ENCODE peak calls at places on chromosomes 11 and 22, in eight cellular contexts. One of them, this sample, is unnamed.

GRCh38 chr11:115333106-115333505 is 171.1 kb downstream of the CADM1 start:
- DNase-seq in stomach: no peak
- DNase-seq in HepG2: no peak
- DNase-seq in upper lobe of left lung: no peak
- DNase-seq in GM12878: no peak
- DNase-seq in K562: no peak
- DNase-seq in endothelial cell of umbilical vein: no peak
- DNase-seq in breast epithelium: no peak
- DNase-seq in this sample: no peak

GRCh38 chr11:14340721-14341120 is 18.3 kb downstream of the RRAS2 start:
- DNase-seq in GM12878: no peak
- DNase-seq in K562: no peak
- DNase-seq in HepG2: no peak
- DNase-seq in endothelial cell of umbilical vein: no peak
- DNase-seq in breast epithelium: no peak
- DNase-seq in stomach: no peak
- DNase-seq in upper lobe of left lung: no peak
- DNase-seq in this sample: no peak

GRCh38 chr22:36323855-36324331 is 63.9 kb downstream of the MYH9 start:
- DNase-seq in stomach: no peak
- DNase-seq in GM12878: no peak
- DNase-seq in K562: no peak
- DNase-seq in endothelial cell of umbilical vein: no peak
- DNase-seq in HepG2: no peak
- DNase-seq in upper lobe of left lung: peak; percentile 86
- DNase-seq in breast epithelium: no peak
- DNase-seq in this sample: no peak

GRCh38 chr11:16494918-16495691 is 138.8 kb upstream of the SOX6 start:
- DNase-seq in GM12878: no peak
- DNase-seq in endothelial cell of umbilical vein: no peak
- DNase-seq in stomach: no peak
- DNase-seq in K562: no peak
- DNase-seq in HepG2: no peak
- DNase-seq in upper lobe of left lung: no peak
- DNase-seq in breast epithelium: no peak
- DNase-seq in this sample: no peak

GRCh38 chr11:104332110-104332509 is 168.2 kb upstream of the PDGFD start:
- DNase-seq in GM12878: no peak
- DNase-seq in stomach: peak; percentile 32
- DNase-seq in K562: no peak
- DNase-seq in breast epithelium: no peak
- DNase-seq in HepG2: peak; percentile 5
- DNase-seq in endothelial cell of umbilical vein: peak; percentile 9
- DNase-seq in upper lobe of left lung: no peak
- DNase-seq in this sample: no peak

GRCh38 chr11:44747836-44748235 is 21.1 kb downstream of the TSPAN18 start:
- DNase-seq in GM12878: no peak
- DNase-seq in stomach: no peak
- DNase-seq in breast epithelium: no peak
- DNase-seq in K562: no peak
- DNase-seq in HepG2: no peak
- DNase-seq in upper lobe of left lung: no peak
- DNase-seq in endothelial cell of umbilical vein: no peak
- DNase-seq in this sample: no peak

GRCh38 chr11:17528906-17529813 is 15.1 kb downstream of the USH1C start:
- DNase-seq in upper lobe of left lung: no peak
- DNase-seq in stomach: no peak
- DNase-seq in HepG2: no peak
- DNase-seq in breast epithelium: no peak
- DNase-seq in endothelial cell of umbilical vein: peak; percentile 8
- DNase-seq in GM12878: no peak
- DNase-seq in K562: no peak
- DNase-seq in this sample: no peak

GRCh38 chr11:4059424-4059823 is 35.2 kb upstream of the RRM1 start:
- DNase-seq in breast epithelium: no peak
- DNase-seq in endothelial cell of umbilical vein: no peak
- DNase-seq in GM12878: no peak
- DNase-seq in HepG2: no peak
- DNase-seq in K562: no peak
- DNase-seq in stomach: no peak
- DNase-seq in upper lobe of left lung: no peak
- DNase-seq in this sample: no peak

GRCh38 chr22:43346521-43346929 is 3.4 kb upstream of the SCUBE1 start:
- DNase-seq in GM12878: no peak
- DNase-seq in upper lobe of left lung: peak; percentile 65
- DNase-seq in endothelial cell of umbilical vein: peak; percentile 29
- DNase-seq in breast epithelium: peak; percentile 63
- DNase-seq in HepG2: peak; percentile 30
- DNase-seq in K562: peak; percentile 62
- DNase-seq in stomach: peak; percentile 66
- DNase-seq in this sample: no peak

GRCh38 chr11:19347911-19348310 is 107.2 kb upstream of the E2F8 start:
- DNase-seq in GM12878: no peak
- DNase-seq in endothelial cell of umbilical vein: no peak
- DNase-seq in K562: no peak
- DNase-seq in stomach: no peak
- DNase-seq in upper lobe of left lung: peak; percentile 16
- DNase-seq in breast epithelium: no peak
- DNase-seq in HepG2: no peak
- DNase-seq in this sample: no peak

GRCh38 chr11:86150826-86151187 is 81.9 kb upstream of the PICALM start:
- DNase-seq in upper lobe of left lung: no peak
- DNase-seq in K562: no peak
- DNase-seq in stomach: no peak
- DNase-seq in endothelial cell of umbilical vein: no peak
- DNase-seq in GM12878: no peak
- DNase-seq in HepG2: no peak
- DNase-seq in breast epithelium: no peak
- DNase-seq in this sample: no peak

GRCh38 chr22:46169628-46170027 is 19.3 kb downstream of the PPARA start:
- DNase-seq in endothelial cell of umbilical vein: no peak
- DNase-seq in upper lobe of left lung: no peak
- DNase-seq in GM12878: no peak
- DNase-seq in K562: no peak
- DNase-seq in stomach: no peak
- DNase-seq in breast epithelium: no peak
- DNase-seq in HepG2: no peak
- DNase-seq in this sample: no peak

GRCh38 chr22:46652081-46652929 is 32.1 kb downstream of the GRAMD4 start:
- DNase-seq in endothelial cell of umbilical vein: peak; percentile 26
- DNase-seq in breast epithelium: no peak
- DNase-seq in K562: peak; percentile 62
- DNase-seq in GM12878: no peak
- DNase-seq in stomach: no peak
- DNase-seq in upper lobe of left lung: peak; percentile 72
- DNase-seq in HepG2: peak; percentile 91
- DNase-seq in this sample: no peak

GRCh38 chr11:128346808-128347207 is 240.6 kb downstream of the ETS1 start:
- DNase-seq in GM12878: no peak
- DNase-seq in upper lobe of left lung: no peak
- DNase-seq in HepG2: no peak
- DNase-seq in stomach: no peak
- DNase-seq in K562: no peak
- DNase-seq in breast epithelium: no peak
- DNase-seq in endothelial cell of umbilical vein: peak; percentile 38
- DNase-seq in this sample: no peak

GRCh38 chr11:67613960-67614715 is 7.4 kb downstream of the NDUFV1 start:
- DNase-seq in stomach: peak; percentile 71
- DNase-seq in upper lobe of left lung: peak; percentile 91
- DNase-seq in K562: peak; percentile 64
- DNase-seq in GM12878: peak; percentile 88
- DNase-seq in HepG2: no peak
- DNase-seq in breast epithelium: no peak
- DNase-seq in endothelial cell of umbilical vein: peak; percentile 25
- DNase-seq in this sample: no peak

GRCh38 chr11:26144309-26144690 is 187.6 kb upstream of the ANO3 start:
- DNase-seq in stomach: no peak
- DNase-seq in HepG2: no peak
- DNase-seq in K562: no peak
- DNase-seq in upper lobe of left lung: no peak
- DNase-seq in GM12878: no peak
- DNase-seq in endothelial cell of umbilical vein: no peak
- DNase-seq in breast epithelium: no peak
- DNase-seq in this sample: no peak

GRCh38 chr22:20905415-20906386 is 11.5 kb upstream of the CRKL start:
- DNase-seq in endothelial cell of umbilical vein: no peak
- DNase-seq in stomach: no peak
- DNase-seq in upper lobe of left lung: no peak
- DNase-seq in GM12878: no peak
- DNase-seq in HepG2: no peak
- DNase-seq in breast epithelium: no peak
- DNase-seq in K562: peak; percentile 43
- DNase-seq in this sample: no peak

GRCh38 chr11:78622666-78623065 is 48.0 kb upstream of the NARS2 start:
- DNase-seq in endothelial cell of umbilical vein: no peak
- DNase-seq in upper lobe of left lung: no peak
- DNase-seq in K562: no peak
- DNase-seq in breast epithelium: no peak
- DNase-seq in HepG2: no peak
- DNase-seq in GM12878: no peak
- DNase-seq in stomach: no peak
- DNase-seq in this sample: no peak

GRCh38 chr11:108496643-108497256 is 1.4 kb downstream of the POGLUT3 start:
- DNase-seq in stomach: no peak
- DNase-seq in upper lobe of left lung: no peak
- DNase-seq in K562: peak; percentile 38
- DNase-seq in HepG2: no peak
- DNase-seq in GM12878: no peak
- DNase-seq in endothelial cell of umbilical vein: no peak
- DNase-seq in breast epithelium: no peak
- DNase-seq in this sample: no peak

GRCh38 chr11:102202972-102203371 is 92.7 kb downstream of the YAP1 start:
- DNase-seq in GM12878: no peak
- DNase-seq in breast epithelium: no peak
- DNase-seq in HepG2: no peak
- DNase-seq in stomach: no peak
- DNase-seq in endothelial cell of umbilical vein: no peak
- DNase-seq in K562: no peak
- DNase-seq in upper lobe of left lung: no peak
- DNase-seq in this sample: no peak

GRCh38 chr22:18970180-18970947 is 34.3 kb upstream of the PRODH start:
- DNase-seq in GM12878: no peak
- DNase-seq in stomach: no peak
- DNase-seq in endothelial cell of umbilical vein: no peak
- DNase-seq in breast epithelium: no peak
- DNase-seq in K562: no peak
- DNase-seq in upper lobe of left lung: peak; percentile 87
- DNase-seq in HepG2: no peak
- DNase-seq in this sample: no peak

GRCh38 chr22:50070366-50070765 is 12.3 kb upstream of the TTLL8 start:
- DNase-seq in GM12878: no peak
- DNase-seq in endothelial cell of umbilical vein: no peak
- DNase-seq in breast epithelium: no peak
- DNase-seq in K562: no peak
- DNase-seq in HepG2: no peak
- DNase-seq in upper lobe of left lung: no peak
- DNase-seq in stomach: no peak
- DNase-seq in this sample: no peak

GRCh38 chr22:44358723-44359440 is 46.1 kb upstream of the SHISAL1 start:
- DNase-seq in endothelial cell of umbilical vein: no peak
- DNase-seq in stomach: no peak
- DNase-seq in upper lobe of left lung: no peak
- DNase-seq in K562: no peak
- DNase-seq in GM12878: no peak
- DNase-seq in breast epithelium: no peak
- DNase-seq in HepG2: no peak
- DNase-seq in this sample: no peak
- H3K27ac ChIP-seq in endothelial cell of umbilical vein: no peak overlapping the region
- H3K27ac ChIP-seq in stomach: no peak overlapping the region
- H3K27ac ChIP-seq in upper lobe of left lung: no peak overlapping the region
- H3K27ac ChIP-seq in K562: no peak overlapping the region
- H3K27ac ChIP-seq in GM12878: no peak overlapping the region
- H3K27ac ChIP-seq in breast epithelium: no peak overlapping the region
- H3K27ac ChIP-seq in HepG2: no peak overlapping the region
- H3K27ac ChIP-seq in this sample: no peak overlapping the region

GRCh38 chr11:72041364-72042058 is 38.8 kb downstream of the NUMA1 start:
- DNase-seq in upper lobe of left lung: peak; percentile 84
- DNase-seq in GM12878: no peak
- DNase-seq in breast epithelium: peak; percentile 87
- DNase-seq in K562: peak; percentile 27
- DNase-seq in stomach: peak; percentile 82
- DNase-seq in HepG2: peak; percentile 31
- DNase-seq in endothelial cell of umbilical vein: peak; percentile 87
- DNase-seq in this sample: no peak
- TF ChIP-seq POLR2AphosphoS5 in upper lobe of left lung: peak; percentile 46
- TF ChIP-seq POLR2AphosphoS5 in GM12878: peak; percentile 70
- TF ChIP-seq POLR2AphosphoS5 in breast epithelium: peak; percentile 63
- TF ChIP-seq POLR2AphosphoS5 in K562: no peak
- TF ChIP-seq POLR2AphosphoS5 in stomach: peak; percentile 82
- TF ChIP-seq POLR2AphosphoS5 in HepG2: no peak
- TF ChIP-seq POLR2AphosphoS5 in endothelial cell of umbilical vein: peak; percentile 30
- TF ChIP-seq POLR2AphosphoS5 in this sample: peak; percentile 64

DNA sequence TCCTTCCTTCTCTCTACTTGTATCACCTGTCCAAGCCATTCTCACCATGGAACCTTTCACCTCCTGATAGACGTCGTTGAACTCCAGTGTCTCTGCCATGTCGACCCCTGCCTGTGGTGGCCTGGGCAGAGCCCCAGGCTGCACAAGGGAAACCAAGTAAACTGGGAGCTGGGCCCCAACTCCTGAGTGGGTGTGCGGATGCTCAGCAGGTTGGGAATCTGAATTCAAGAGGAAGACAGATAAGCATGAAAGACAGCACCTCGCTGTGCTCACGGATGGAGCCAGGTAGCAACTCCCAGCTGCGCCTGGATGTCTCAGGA is 709 bp downstream of the SSRP1 start:
- DNase-seq in stomach: no peak
- DNase-seq in K562: no peak
- DNase-seq in HepG2: no peak
- DNase-seq in upper lobe of left lung: no peak
- DNase-seq in GM12878: no peak
- DNase-seq in endothelial cell of umbilical vein: no peak
- DNase-seq in breast epithelium: no peak
- DNase-seq in this sample: no peak
- H3K27ac ChIP-seq in stomach: peak overlapping the region; percentile 82
- H3K27ac ChIP-seq in K562: peak overlapping the region; percentile 86
- H3K27ac ChIP-seq in HepG2: peak overlapping the region; percentile 65
- H3K27ac ChIP-seq in upper lobe of left lung: peak overlapping the region; percentile 98
- H3K27ac ChIP-seq in GM12878: peak overlapping the region; percentile 81
- H3K27ac ChIP-seq in endothelial cell of umbilical vein: peak overlapping the region; percentile 54
- H3K27ac ChIP-seq in breast epithelium: peak overlapping the region; percentile 96
- H3K27ac ChIP-seq in this sample: peak overlapping the region; percentile 73

DNA sequence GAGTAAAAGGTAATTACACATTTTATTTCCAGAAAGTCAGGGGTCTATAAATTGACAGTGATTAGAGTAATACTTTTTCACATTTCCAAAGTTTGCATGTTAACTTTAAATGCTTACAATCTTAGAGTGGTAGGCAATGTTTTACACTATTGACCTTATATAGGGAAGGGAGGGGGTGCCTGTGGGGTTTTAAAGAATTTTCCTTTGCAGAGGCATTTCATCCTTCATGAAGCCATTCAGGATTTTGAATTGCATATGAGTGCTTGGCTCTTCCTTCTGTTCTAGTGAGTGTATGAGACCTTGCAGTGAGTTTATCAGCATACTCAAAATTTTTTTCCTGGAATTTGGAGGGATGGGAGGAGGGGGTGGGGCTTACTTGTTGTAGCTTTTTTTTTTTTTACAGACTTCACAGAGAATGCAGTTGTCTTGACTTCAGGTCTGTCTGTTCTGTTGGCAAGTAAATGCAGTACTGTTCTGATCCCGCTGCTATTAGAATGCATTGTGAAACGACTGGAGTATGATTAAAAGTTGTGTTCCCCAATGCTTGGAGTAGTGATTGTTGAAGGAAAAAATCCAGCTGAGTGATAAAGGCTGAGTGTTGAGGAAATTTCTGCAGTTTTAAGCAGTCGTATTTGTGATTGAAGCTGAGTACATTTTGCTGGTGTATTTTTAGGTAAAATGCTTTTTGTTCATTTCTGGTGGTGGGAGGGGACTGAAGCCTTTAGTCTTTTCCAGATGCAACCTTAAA is 5.3 kb downstream of the MALAT1 start:
- DNase-seq in stomach: no peak
- DNase-seq in breast epithelium: no peak
- DNase-seq in HepG2: no peak
- DNase-seq in K562: no peak
- DNase-seq in GM12878: no peak
- DNase-seq in endothelial cell of umbilical vein: peak; percentile 50
- DNase-seq in upper lobe of left lung: no peak
- DNase-seq in this sample: no peak
- TF ChIP-seq POLR2AphosphoS5 in stomach: peak; percentile 44
- TF ChIP-seq POLR2AphosphoS5 in breast epithelium: peak; percentile 73
- TF ChIP-seq POLR2AphosphoS5 in HepG2: no peak
- TF ChIP-seq POLR2AphosphoS5 in K562: peak; percentile 95
- TF ChIP-seq POLR2AphosphoS5 in GM12878: peak; percentile 86
- TF ChIP-seq POLR2AphosphoS5 in endothelial cell of umbilical vein: peak; percentile 29
- TF ChIP-seq POLR2AphosphoS5 in upper lobe of left lung: peak; percentile 13
- TF ChIP-seq POLR2AphosphoS5 in this sample: peak; percentile 39

This sample was measured in SK-N-MC.